ENCODE peak calls at places on chromosomes 6 and 20, in six cellular contexts. W is CD4-positive, alpha-beta memory T cell; L is ovary; X is gastrocnemius medialis; T is CD8-positive, alpha-beta T cell; M is body of pancreas. Z is an unnamed sample.

GRCh38 chr6:112979830-112980229 is 632.7 kb downstream of the RFPL4B start:
- DNase-seq in W (no peak), L (no peak), X (no peak), T (no peak), M (no peak), Z (no peak)

GRCh38 chr6:107491059-107491609 is 1.2 kb downstream of the SOBP start:
- DNase-seq in W (peak; percentile 1), L (peak; percentile 79), X (peak; percentile 42), T (no peak), M (peak; percentile 59), Z (peak; percentile 92)

GRCh38 chr20:44695295-44696230 is 19.6 kb upstream of the CCN5 start:
- DNase-seq in W (no peak), L (no peak), X (no peak), T (no peak), M (no peak), Z (no peak)

GRCh38 chr20:17442588-17442987 is 88.6 kb downstream of the BFSP1 start:
- DNase-seq in W (no peak), L (no peak), X (no peak), T (no peak), M (no peak), Z (no peak)

GRCh38 chr20:19777981-19778380 is 19.9 kb downstream of the RIN2 start:
- DNase-seq in W (no peak), L (no peak), X (no peak), T (no peak), M (no peak), Z (no peak)

GRCh38 chr20:48933017-48933766 is 11.7 kb downstream of the ARFGEF2 start:
- DNase-seq in W (no peak), L (no peak), X (no peak), T (no peak), M (no peak), Z (no peak)

GRCh38 chr6:5012531-5012930 is 8.7 kb upstream of the RPP40 start:
- DNase-seq in W (no peak), L (no peak), X (no peak), T (no peak), M (no peak), Z (no peak)

GRCh38 chr6:97674802-97675201 is 391.8 kb upstream of the MMS22L start:
- DNase-seq in W (no peak), L (no peak), X (no peak), T (no peak), M (no peak), Z (no peak)

GRCh38 chr6:159125014-159125609 is 44.1 kb upstream of the FNDC1 start:
- DNase-seq in W (no peak), L (no peak), X (no peak), T (no peak), M (no peak), Z (no peak)

GRCh38 chr6:45532626-45533258 is 155.0 kb upstream of the SUPT3H start:
- DNase-seq in W (no peak), L (no peak), X (no peak), T (no peak), M (no peak), Z (no peak)

GRCh38 chr6:41967312-41968287 is 26.0 kb upstream of the CCND3 start:
- DNase-seq in W (no peak), L (no peak), X (no peak), T (no peak), M (no peak), Z (no peak)

GRCh38 chr6:130959938-130960337 is 103.1 kb downstream of the EPB41L2 start:
- DNase-seq in W (no peak), L (no peak), X (no peak), T (no peak), M (no peak), Z (no peak)

GRCh38 chr6:56890683-56891429 is 64.1 kb upstream of the BEND6 start:
- DNase-seq in W (no peak), L (no peak), X (no peak), T (no peak), M (no peak), Z (no peak)

GRCh38 chr6:27176096-27176495 is 71.4 kb upstream of the PRSS16 start:
- DNase-seq in W (no peak), L (no peak), X (no peak), T (no peak), M (no peak), Z (no peak)

GRCh38 chr6:18260448-18261106 is 3.8 kb downstream of the DEK start:
- DNase-seq in W (no peak), L (no peak), X (peak; percentile 45), T (peak; percentile 19), M (no peak), Z (no peak)

GRCh38 chr20:63622732-63623131 is 4.2 kb downstream of the GMEB2 start:
- DNase-seq in W (no peak), L (no peak), X (no peak), T (no peak), M (no peak), Z (peak; percentile 71)

GRCh38 chr6:39887692-39888450 is 46.4 kb downstream of the MOCS1 start:
- DNase-seq in W (no peak), L (peak; percentile 81), X (peak; percentile 58), T (no peak), M (peak; percentile 68), Z (peak; percentile 96)

GRCh38 chr6:4848382-4849068 is 72.3 kb downstream of the CDYL start:
- DNase-seq in W (no peak), L (no peak), X (no peak), T (no peak), M (peak; percentile 38), Z (no peak)

GRCh38 chr6:149266659-149267058 is 50.9 kb upstream of the TAB2 start:
- DNase-seq in W (no peak), L (no peak), X (no peak), T (no peak), M (no peak), Z (no peak)

GRCh38 chr6:167970236-167970635 is 27.2 kb upstream of the KIF25 start:
- DNase-seq in W (no peak), L (no peak), X (no peak), T (no peak), M (no peak), Z (no peak)

GRCh38 chr20:58449703-58450138 is 60.7 kb downstream of the VAPB start:
- DNase-seq in W (no peak), L (no peak), X (no peak), T (no peak), M (no peak), Z (no peak)

GRCh38 chr6:33329058-33329457 is 11.5 kb upstream of the ZBTB22 start:
- DNase-seq in W (no peak), L (no peak), X (no peak), T (no peak), M (no peak), Z (peak; percentile 36)

GRCh38 chr6:69729870-69730449 is 66.8 kb downstream of the LMBRD1 start:
- DNase-seq in W (no peak), L (no peak), X (no peak), T (no peak), M (no peak), Z (no peak)

GRCh38 chr6:86871681-86872080 is 65.6 kb upstream of the HTR1E start:
- DNase-seq in W (no peak), L (no peak), X (no peak), T (no peak), M (no peak), Z (no peak)

GRCh38 chr6:63635165-63635562 is 438 bp upstream of the PHF3 start:
- DNase-seq in W (no peak), L (no peak), X (no peak), T (no peak), M (no peak), Z (no peak)

GRCh38 chr6:137291441-137291840 is 72.3 kb upstream of the IFNGR1 start:
- DNase-seq in W (no peak), L (no peak), X (peak; percentile 19), T (no peak), M (peak; percentile 27), Z (peak; percentile 78)

GRCh38 chr20:7994809-7995208 is 24.8 kb downstream of the TMX4 start:
- DNase-seq in W (no peak), L (no peak), X (no peak), T (no peak), M (no peak), Z (no peak)

GRCh38 chr20:7996898-7997297 is 22.7 kb downstream of the TMX4 start:
- DNase-seq in W (no peak), L (no peak), X (no peak), T (no peak), M (no peak), Z (no peak)

GRCh38 chr20:7993238-7993637 is 26.3 kb downstream of the TMX4 start:
- DNase-seq in W (no peak), L (no peak), X (no peak), T (no peak), M (no peak), Z (no peak)

GRCh38 chr20:7989379-7989778 is 30.2 kb downstream of the TMX4 start:
- DNase-seq in W (no peak), L (no peak), X (no peak), T (no peak), M (no peak), Z (no peak)

GRCh38 chr20:7993703-7994102 is 25.9 kb downstream of the TMX4 start:
- DNase-seq in W (no peak), L (no peak), X (no peak), T (no peak), M (no peak), Z (no peak)
- H3K27ac ChIP-seq in W (no peak overlapping the region), L (no peak overlapping the region), X (no peak overlapping the region), T (no peak overlapping the region), M (no peak overlapping the region), Z (no peak overlapping the region)

DNA sequence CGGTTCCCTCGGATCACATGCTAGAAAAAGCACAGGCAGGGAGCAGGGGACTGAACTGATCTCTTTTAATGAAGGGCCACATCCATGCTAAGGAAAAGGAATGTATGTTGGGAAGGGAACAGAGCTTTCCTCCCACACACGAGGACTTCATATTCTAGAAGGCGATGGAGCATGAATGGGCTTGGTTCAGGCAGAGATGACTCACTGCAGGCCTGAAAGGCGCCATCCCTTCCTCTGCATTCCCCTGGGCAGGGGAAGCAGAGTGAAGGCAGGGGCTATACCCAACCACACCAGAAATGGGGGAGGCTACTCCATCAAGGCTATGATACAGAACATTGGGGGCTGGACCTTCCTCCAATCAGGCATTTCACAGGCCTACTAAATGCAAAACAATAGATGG is 30.6 kb downstream of the ELMO2 start:
- DNase-seq in W (no peak), L (no peak), X (no peak), T (no peak), M (no peak), Z (no peak)
- H3K27ac ChIP-seq in W (no peak overlapping the region), L (no peak overlapping the region), X (no peak overlapping the region), T (no peak overlapping the region), M (no peak overlapping the region), Z (no peak overlapping the region)

DNA sequence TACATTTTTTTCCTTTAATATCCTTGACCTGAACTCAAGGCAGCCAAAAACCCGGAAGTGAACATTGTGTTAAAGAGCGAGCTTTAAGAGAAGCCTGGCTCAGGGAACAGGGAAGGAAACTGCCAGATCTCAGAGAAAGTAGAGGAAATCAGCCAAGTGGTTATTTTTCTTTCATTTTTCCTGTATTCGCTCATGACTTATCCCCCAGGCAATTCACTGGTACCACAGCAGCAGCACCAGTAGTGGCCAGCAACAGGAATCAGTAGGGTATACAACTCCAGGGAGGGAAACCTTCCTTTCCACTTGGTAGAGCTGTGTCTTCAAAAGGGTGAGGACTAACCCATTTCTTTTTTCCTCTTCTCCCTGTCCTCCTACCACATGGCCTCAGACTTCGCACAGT is 89.6 kb upstream of the HMGCLL1 start:
- DNase-seq in W (no peak), L (no peak), X (no peak), T (no peak), M (no peak), Z (no peak)
- H3K27ac ChIP-seq in W (no peak overlapping the region), L (no peak overlapping the region), X (peak overlapping the region; percentile 39), T (no peak overlapping the region), M (no peak overlapping the region), Z (no peak overlapping the region)

DNA sequence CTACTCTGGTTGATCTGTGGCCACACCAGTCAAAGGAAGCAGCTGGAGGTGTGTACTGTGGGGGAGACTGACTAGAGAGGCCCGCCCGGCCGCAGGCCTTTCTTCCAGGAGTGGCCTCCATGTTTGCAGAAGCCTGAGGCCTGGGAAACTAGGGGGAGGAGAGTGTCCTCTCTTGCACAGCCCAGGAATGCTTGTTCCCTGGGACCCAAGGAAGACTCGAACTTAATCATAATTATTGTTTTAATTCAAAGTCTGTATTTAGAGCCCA is 23.1 kb downstream of the BNIP5 start:
- DNase-seq in W (no peak), L (no peak), X (no peak), T (no peak), M (no peak), Z (no peak)
- H3K27ac ChIP-seq in W (no peak overlapping the region), L (no peak overlapping the region), X (no peak overlapping the region), T (no peak overlapping the region), M (no peak overlapping the region), Z (no peak overlapping the region)